ENCODE peak calls at places on chromosomes 1 and 21, in eight cellular contexts. N, V, L, R, X, G, H and S are unnamed samples.

GRCh38 chr1:22414244-22414751 is 37.4 kb upstream of the ZBTB40 start:
- DNase-seq in N (no peak), V (no peak), L (no peak), R (peak; percentile 93), X (no peak), G (no peak), H (no peak), S (no peak)

GRCh38 chr1:41890841-41891311 is 27.8 kb downstream of the HIVEP3 start:
- DNase-seq in N (no peak), V (no peak), L (no peak), R (no peak), X (no peak), G (peak; percentile 19), H (no peak), S (no peak)

GRCh38 chr1:16375521-16376359 is 8.7 kb downstream of the SZRD1 start:
- DNase-seq in N (no peak), V (no peak), L (no peak), R (no peak), X (peak; percentile 96), G (no peak), H (no peak), S (no peak)

GRCh38 chr1:205227584-205228006 is at the start of gene TMCC2:
- DNase-seq in N (peak; percentile 93), V (peak; percentile 93), L (peak; percentile 88), R (peak; percentile 72), X (peak; percentile 91), G (peak; percentile 91), H (peak; percentile 95), S (no peak)

GRCh38 chr1:186374313-186375151 is 521 bp downstream of the TPR start:
- DNase-seq in N (peak; percentile 90), V (no peak), L (peak; percentile 60), R (peak; percentile 32), X (peak; percentile 47), G (peak; percentile 27), H (no peak), S (peak; percentile 19)

GRCh38 chr1:54989473-54989872 is 9.0 kb downstream of the TMEM61 start:
- DNase-seq in N (peak; percentile 17), V (no peak), L (no peak), R (peak; percentile 95), X (no peak), G (no peak), H (no peak), S (no peak)

GRCh38 chr1:166874464-166874863 is 1.6 kb downstream of the TADA1 start:
- DNase-seq in N (peak; percentile 17), V (no peak), L (no peak), R (no peak), X (no peak), G (no peak), H (no peak), S (no peak)

GRCh38 chr21:44709426-44710293 is 1.7 kb downstream of the TSPEAR start:
- DNase-seq in N (no peak), V (peak; percentile 4), L (no peak), R (peak; percentile 49), X (peak; percentile 10), G (no peak), H (no peak), S (no peak)

GRCh38 chr1:150487763-150488115 is 520 bp downstream of the TARS2 start:
- DNase-seq in N (peak; percentile 43), V (no peak), L (no peak), R (no peak), X (no peak), G (no peak), H (no peak), S (no peak)

GRCh38 chr1:221766210-221766609 is 24.3 kb upstream of the DUSP10 start:
- DNase-seq in N (no peak), V (no peak), L (no peak), R (no peak), X (peak; percentile 26), G (no peak), H (no peak), S (no peak)

GRCh38 chr1:183276386-183276785 is 90.3 kb downstream of the LAMC2 start:
- DNase-seq in N (no peak), V (no peak), L (no peak), R (no peak), X (peak; percentile 84), G (no peak), H (no peak), S (no peak)

GRCh38 chr1:9671377-9672140 is 20.0 kb downstream of the PIK3CD start:
- DNase-seq in N (no peak), V (no peak), L (peak; percentile 81), R (no peak), X (peak; percentile 77), G (no peak), H (no peak), S (no peak)

GRCh38 chr1:61869691-61870109 is 127.4 kb downstream of the PATJ start:
- DNase-seq in N (no peak), V (no peak), L (no peak), R (no peak), X (no peak), G (no peak), H (no peak), S (no peak)

GRCh38 chr21:36540700-36541099 is 60.8 kb upstream of the CLDN14 start:
- DNase-seq in N (no peak), V (no peak), L (no peak), R (no peak), X (no peak), G (no peak), H (no peak), S (no peak)

GRCh38 chr1:115706774-115707425 is 61.6 kb downstream of the CASQ2 start:
- DNase-seq in N (peak; percentile 62), V (no peak), L (peak; percentile 46), R (peak; percentile 6), X (peak; percentile 47), G (peak; percentile 27), H (no peak), S (peak; percentile 7)

GRCh38 chr21:38702196-38702595 is 103.5 kb upstream of the ETS2 start:
- DNase-seq in N (no peak), V (no peak), L (no peak), R (no peak), X (no peak), G (no peak), H (no peak), S (no peak)

GRCh38 chr1:178628637-178629548 is 96.2 kb upstream of the RALGPS2 start:
- DNase-seq in N (no peak), V (peak; percentile 38), L (no peak), R (no peak), X (peak; percentile 90), G (no peak), H (no peak), S (no peak)

GRCh38 chr1:203217139-203217621 is 12.3 kb downstream of the CHIT1 start:
- DNase-seq in N (peak; percentile 20), V (no peak), L (peak; percentile 18), R (peak; percentile 26), X (no peak), G (no peak), H (no peak), S (no peak)

GRCh38 chr21:35011681-35012080 is 37.4 kb downstream of the RUNX1 start:
- DNase-seq in N (no peak), V (no peak), L (no peak), R (no peak), X (no peak), G (peak; percentile 60), H (no peak), S (no peak)

GRCh38 chr1:239426821-239427495 is 40.6 kb downstream of the CHRM3 start:
- DNase-seq in N (no peak), V (no peak), L (no peak), R (no peak), X (peak; percentile 44), G (no peak), H (no peak), S (no peak)

GRCh38 chr1:232978091-232978634 is 27.8 kb downstream of the NTPCR start:
- DNase-seq in N (no peak), V (no peak), L (no peak), R (no peak), X (no peak), G (no peak), H (no peak), S (no peak)

GRCh38 chr1:170426596-170426995 is 105.4 kb upstream of the GORAB start:
- DNase-seq in N (no peak), V (no peak), L (no peak), R (no peak), X (no peak), G (no peak), H (no peak), S (no peak)

GRCh38 chr1:70745199-70745598 is 302.4 kb downstream of the PTGER3 start:
- DNase-seq in N (peak; percentile 47), V (no peak), L (peak; percentile 1), R (no peak), X (peak; percentile 31), G (no peak), H (no peak), S (no peak)

GRCh38 chr21:40466893-40467483 is 380.0 kb downstream of the DSCAM start:
- DNase-seq in N (peak; percentile 29), V (no peak), L (peak; percentile 5), R (no peak), X (peak; percentile 1), G (no peak), H (no peak), S (no peak)

GRCh38 chr21:45164124-45164511 is 89.7 kb downstream of the ADARB1 start:
- DNase-seq in N (no peak), V (peak; percentile 35), L (no peak), R (no peak), X (no peak), G (no peak), H (no peak), S (no peak)

GRCh38 chr21:42520628-42521253 is 7.1 kb downstream of the SLC37A1 start:
- DNase-seq in N (no peak), V (no peak), L (no peak), R (no peak), X (no peak), G (no peak), H (no peak), S (no peak)

GRCh38 chr1:203056516-203056915 is 29.3 kb downstream of the MYOG start:
- DNase-seq in N (no peak), V (no peak), L (peak; percentile 17), R (no peak), X (no peak), G (no peak), H (no peak), S (no peak)

GRCh38 chr1:41870076-41870562 is 48.6 kb downstream of the HIVEP3 start:
- DNase-seq in N (no peak), V (no peak), L (no peak), R (no peak), X (peak; percentile 82), G (no peak), H (no peak), S (no peak)

GRCh38 chr1:12080773-12081556 is 17.9 kb downstream of the TNFRSF8 start:
- DNase-seq in N (no peak), V (no peak), L (no peak), R (no peak), X (no peak), G (no peak), H (no peak), S (no peak)

GRCh38 chr21:45432575-45433255 is 27.8 kb downstream of the COL18A1 start:
- DNase-seq in N (no peak), V (no peak), L (no peak), R (no peak), X (peak; percentile 14), G (no peak), H (no peak), S (no peak)

GRCh38 chr1:100010804-100011203 is 41.0 kb downstream of the SLC35A3 start:
- DNase-seq in N (no peak), V (no peak), L (no peak), R (no peak), X (no peak), G (no peak), H (no peak), S (no peak)

GRCh38 chr1:47434051-47434842 is 3.6 kb upstream of the FOXD2 start:
- DNase-seq in N (no peak), V (peak; percentile 57), L (no peak), R (no peak), X (peak; percentile 47), G (no peak), H (no peak), S (no peak)